ENCODE peak calls at places on chromosomes 5 and 9, in five cellular contexts. K is activated CD4-positive, alpha-beta T cell treated with anti-CD3 and anti-CD28 coated beads, Interleukin-2, amount 10 ng/mL, durations not matched to agents 7 days and 5 days; D is activated effector memory CD4-positive, alpha-beta T cell treated with anti-CD3 and anti-CD28 coated beads, Interleukin-2, amount 50 U/mL, for 16 hours; S is left cardiac atrium; A is activated CD8-positive, alpha-beta memory T cell treated with anti-CD3 and anti-CD28 coated beads, Interleukin-2, amount 10 ng/mL, durations not matched to agents 7 days and 5 days. H is an unnamed sample.
A peak's percentile ranks its signal among the peaks of the same experiment; 100 is the strongest.

GRCh38 chr9:5025416-5025815 is 40.3 kb downstream of the JAK2 start:
- DNase-seq in K (no peak), D (no peak), A (no peak), S (peak; percentile 28), H (no peak)

GRCh38 chr5:153831976-153832375 is 206.7 kb downstream of the FAM114A2 start:
- DNase-seq in A (no peak), D (no peak), S (no peak), K (no peak), H (no peak)

GRCh38 chr5:102903074-102903871 is 148.2 kb downstream of the PAM start:
- DNase-seq in D (no peak), K (no peak), A (no peak), S (no peak), H (no peak)

GRCh38 chr5:36078430-36078829 is 11.7 kb upstream of the UGT3A2 start:
- DNase-seq in S (no peak), K (no peak), A (no peak), D (no peak), H (no peak)

GRCh38 chr9:98367371-98367900 is 112.0 kb upstream of the TBC1D2 start:
- DNase-seq in D (no peak), K (no peak), S (no peak), A (no peak), H (no peak)

GRCh38 chr5:38603691-38604090 is 47.2 kb upstream of the LIFR start:
- DNase-seq in K (no peak), A (no peak), S (no peak), D (no peak), H (no peak)

GRCh38 chr5:37495668-37496067 is 116.5 kb downstream of the WDR70 start:
- DNase-seq in D (no peak), S (no peak), K (no peak), A (no peak), H (no peak)

GRCh38 chr5:137141779-137142178 is 357.3 kb downstream of the SPOCK1 start:
- DNase-seq in A (no peak), K (no peak), S (no peak), D (no peak), H (no peak)

GRCh38 chr9:95048225-95049087 is 269.1 kb downstream of the FANCC start:
- DNase-seq in D (peak; percentile 84), A (peak; percentile 51), S (peak; percentile 77), K (peak; percentile 35), H (peak; percentile 92)

GRCh38 chr9:97528529-97529230 is 27.2 kb downstream of the TMOD1 start:
- DNase-seq in S (no peak), K (no peak), A (no peak), D (no peak), H (no peak)

GRCh38 chr9:120767451-120767850 is 25.8 kb downstream of the FBXW2 start:
- DNase-seq in D (no peak), A (no peak), S (no peak), K (no peak), H (no peak)

GRCh38 chr5:27612161-27612560 is 573.8 kb upstream of the CDH9 start:
- DNase-seq in K (no peak), S (no peak), D (no peak), A (no peak), H (no peak)

GRCh38 chr5:32123058-32123805 is 50.9 kb downstream of the GOLPH3 start:
- DNase-seq in A (no peak), S (no peak), D (no peak), K (no peak), H (no peak)

GRCh38 chr9:31587176-31587575 is 797.3 kb upstream of the ACO1 start:
- DNase-seq in K (no peak), A (no peak), D (no peak), S (no peak), H (no peak)

GRCh38 chr5:96920956-96921355 is 14.9 kb upstream of the LNPEP start:
- DNase-seq in S (no peak), A (no peak), D (no peak), K (no peak), H (no peak)

GRCh38 chr9:83060557-83060956 is 2.4 kb downstream of the RASEF start:
- DNase-seq in K (no peak), A (no peak), S (no peak), D (no peak), H (no peak)

GRCh38 chr5:132221781-132222648 is 5.6 kb downstream of the P4HA2 start:
- DNase-seq in A (no peak), S (peak; percentile 69), D (no peak), K (no peak), H (peak; percentile 41)

GRCh38 chr5:140116716-140117115 is 2.8 kb downstream of the PURA start:
- DNase-seq in K (no peak), S (no peak), D (no peak), A (no peak), H (no peak)

GRCh38 chr9:130041648-130042405 is 1.2 kb downstream of the FNBP1 start:
- DNase-seq in A (no peak), D (peak; percentile 68), S (peak; percentile 32), K (no peak), H (peak; percentile 82)

GRCh38 chr9:133113163-133113927 is 7.7 kb downstream of the RALGDS start:
- DNase-seq in A (no peak), K (no peak), D (no peak), S (peak; percentile 78), H (peak; percentile 84)

GRCh38 chr5:120446896-120447295 is 17.2 kb upstream of the PRR16 start:
- DNase-seq in K (no peak), S (no peak), A (no peak), D (no peak), H (no peak)

GRCh38 chr9:88691811-88692210 is 156.8 kb downstream of the NXNL2 start:
- DNase-seq in A (no peak), K (no peak), S (no peak), D (no peak), H (no peak)

GRCh38 chr5:147216552-147217154 is 18.2 kb upstream of the STK32A start:
- DNase-seq in D (no peak), S (no peak), K (peak; percentile 15), A (no peak), H (no peak)

GRCh38 chr9:128253140-128253990 is 22.4 kb downstream of the GOLGA2 start:
- DNase-seq in D (no peak), A (no peak), S (no peak), K (no peak), H (no peak)

GRCh38 chr5:151075698-151076331 is 5.0 kb downstream of the TNIP1 start:
- DNase-seq in K (no peak), D (peak; percentile 73), S (no peak), A (no peak), H (peak; percentile 68)

GRCh38 chr5:138439537-138440225 is 824 bp downstream of the REEP2 start:
- DNase-seq in D (no peak), K (no peak), A (no peak), S (peak; percentile 16), H (no peak)

GRCh38 chr5:1725641-1726468 is 73.8 kb downstream of the MRPL36 start:
- DNase-seq in A (peak; percentile 35), K (peak; percentile 3), S (no peak), D (peak; percentile 53), H (no peak)

GRCh38 chr9:134375430-134376385 is 49.5 kb downstream of the RXRA start:
- DNase-seq in S (peak; percentile 74), D (no peak), K (no peak), A (no peak), H (no peak)

GRCh38 chr9:98186236-98186635 is 6.2 kb downstream of the CORO2A start:
- DNase-seq in K (no peak), A (no peak), S (no peak), D (no peak), H (no peak)

GRCh38 chr9:135137398-135137832 is 49.9 kb downstream of the OLFM1 start:
- DNase-seq in D (no peak), A (no peak), K (no peak), S (no peak), H (no peak)

GRCh38 chr5:151058891-151059611 is 21.8 kb downstream of the TNIP1 start:
- DNase-seq in K (no peak), S (no peak), D (no peak), A (no peak), H (peak; percentile 72)

GRCh38 chr5:157912621-157913325 is 53.8 kb upstream of the CLINT1 start:
- DNase-seq in S (no peak), D (no peak), A (no peak), K (no peak), H (no peak)